ENCODE peak calls at places on chromosome 13, in five cellular contexts. O, X, L, V and A are unnamed samples.

GRCh38 chr13:43546260-43546659 is 240.5 kb downstream of the ENOX1 start:
- DNase-seq in O (no peak), V (peak; percentile 43), L (no peak), X (peak; percentile 66), A (peak; percentile 22)

GRCh38 chr13:112768795-112769411 is 79.1 kb downstream of the ATP11A start:
- DNase-seq in O (no peak), V (no peak), X (no peak), L (no peak), A (no peak)

GRCh38 chr13:35157143-35157755 is 215.2 kb downstream of the NBEA start:
- DNase-seq in V (peak; percentile 25), X (peak; percentile 74), L (no peak), O (peak; percentile 13), A (peak; percentile 55)

GRCh38 chr13:96967248-96967745 is 27.0 kb downstream of the OXGR1 start:
- DNase-seq in O (peak; percentile 10), X (no peak), V (no peak), L (no peak), A (peak; percentile 5)

GRCh38 chr13:48110132-48110868 is 15.4 kb upstream of the MED4 start:
- DNase-seq in O (no peak), V (no peak), L (no peak), X (peak; percentile 51), A (peak; percentile 26)

GRCh38 chr13:110334841-110335490 is 27.9 kb downstream of the COL4A2 start:
- DNase-seq in L (no peak), V (no peak), X (no peak), O (no peak), A (no peak)

GRCh38 chr13:20190481-20191310 is 2.0 kb downstream of the GJB2 start:
- DNase-seq in O (peak; percentile 26), L (no peak), X (peak; percentile 54), V (no peak), A (peak; percentile 79)

GRCh38 chr13:62337109-62337880 is 921.6 kb upstream of the PCDH20 start:
- DNase-seq in O (no peak), X (no peak), L (no peak), V (no peak), A (no peak)

GRCh38 chr13:89783221-89783755 is 1564.2 kb upstream of the MIR17HG start:
- DNase-seq in O (no peak), V (no peak), X (no peak), L (no peak), A (no peak)

GRCh38 chr13:111388851-111389500 is 68.5 kb downstream of the TEX29 start:
- DNase-seq in L (no peak), O (no peak), V (no peak), X (no peak), A (no peak)

GRCh38 chr13:68927387-68928026 is 1180.1 kb upstream of the ATXN8OS start:
- DNase-seq in O (no peak), V (no peak), L (no peak), X (no peak), A (no peak)